ENCODE peak calls at places on chromosomes 1 and 21, in four cellular contexts. I is CD8-positive, alpha-beta T cell; J is adrenal gland; B is endodermal cell. Z is an unnamed sample. For H3K4me1, the result is how much of the 10 kb centered on the place peaks cover.

GRCh38 chr1:32636793-32637561 is 13.4 kb downstream of the ZBTB8OS start:
- DNase-seq in I (no peak), B (no peak), J (no peak), Z (no peak)

GRCh38 chr1:108719654-108720435 is 7.1 kb downstream of the FNDC7 start:
- DNase-seq in I (no peak), B (no peak), J (no peak), Z (no peak)

GRCh38 chr21:25350056-25350455 is 257.2 kb downstream of the MRPL39 start:
- DNase-seq in J (peak), I (no peak), B (peak), Z (no peak)

GRCh38 chr1:232704694-232705680 is 75.1 kb upstream of the SIPA1L2 start:
- DNase-seq in J (peak), B (no peak), I (no peak), Z (peak)

GRCh38 chr1:209199822-209200221 is 383.7 kb upstream of the CAMK1G start:
- DNase-seq in J (no peak), B (peak), I (no peak), Z (no peak)

GRCh38 chr21:34029724-34030528 is 43.5 kb upstream of the MRPS6 start:
- DNase-seq in B (peak), J (peak), I (peak), Z (peak)

GRCh38 chr1:242449211-242449610 is 75.3 kb downstream of the PLD5 start:
- DNase-seq in I (no peak), J (no peak), B (peak), Z (no peak)

GRCh38 chr1:29504266-29504665 is 267.9 kb downstream of the PTPRU start:
- DNase-seq in B (peak), J (no peak), I (no peak), Z (no peak)

GRCh38 chr1:168454211-168454815 is 89.5 kb downstream of the XCL2 start:
- DNase-seq in B (no peak), J (no peak), I (no peak), Z (no peak)

GRCh38 chr21:34528131-34528561 is 16.1 kb upstream of the KCNE1 start:
- DNase-seq in J (no peak), B (no peak), I (no peak), Z (no peak)

GRCh38 chr1:56576880-56577858 is 2.2 kb downstream of the PLPP3 start:
- DNase-seq in J (no peak), I (no peak), B (peak), Z (peak)

GRCh38 chr1:23904748-23905357 is 8.3 kb downstream of the CNR2 start:
- DNase-seq in B (no peak), I (no peak), J (no peak), Z (no peak)

GRCh38 chr1:27856561-27857343 is 15.6 kb upstream of the THEMIS2 start:
- DNase-seq in I (no peak), B (no peak), J (no peak), Z (no peak)

GRCh38 chr21:31103571-31104265 is 65.4 kb upstream of the KRTAP19-8 start:
- DNase-seq in J (no peak), B (no peak), I (no peak), Z (no peak)

GRCh38 chr1:221648201-221648600 is 93.7 kb downstream of the DUSP10 start:
- DNase-seq in J (no peak), I (no peak), B (no peak), Z (no peak)

GRCh38 chr1:177138347-177138746 is 26.2 kb downstream of the ASTN1 start:
- DNase-seq in B (no peak), I (no peak), J (no peak), Z (no peak)

GRCh38 chr1:119647734-119648619 is at the start of gene ZNF697:
- DNase-seq in B (peak), J (peak), I (peak), Z (peak)

GRCh38 chr1:158527190-158527815 is 26.9 kb downstream of the OR6Y1 start:
- DNase-seq in I (no peak), B (no peak), J (no peak), Z (no peak)

GRCh38 chr1:46528297-46528955 is 23.0 kb downstream of the KNCN start:
- DNase-seq in J (no peak), I (no peak), B (peak), Z (no peak)

GRCh38 chr1:116020668-116021272 is 44.5 kb downstream of the SLC22A15 start:
- DNase-seq in B (peak), I (peak), J (peak), Z (peak)

GRCh38 chr1:9591669-9592509 is 3.2 kb downstream of the TMEM201 start:
- DNase-seq in J (no peak), I (no peak), B (no peak), Z (no peak)

GRCh38 chr21:38301321-38302214 is 44.8 kb downstream of the KCNJ15 start:
- DNase-seq in J (no peak), B (no peak), I (no peak), Z (no peak)

GRCh38 chr1:31831397-31832378 is 15.9 kb upstream of the SPOCD1 start:
- DNase-seq in I (no peak), J (no peak), B (peak), Z (no peak)

GRCh38 chr1:207404849-207405525 is 49.1 kb upstream of the CR2 start:
- DNase-seq in I (no peak), B (no peak), J (no peak), Z (no peak)

GRCh38 chr1:199113265-199113869 is 474.5 kb downstream of the PTPRC start:
- DNase-seq in I (peak), J (peak), B (peak), Z (peak)

GRCh38 chr1:43207229-43207853 is 35.2 kb downstream of the CFAP57 start:
- DNase-seq in I (no peak), J (no peak), B (no peak), Z (no peak)

GRCh38 chr21:42555756-42556438 is 42.2 kb downstream of the SLC37A1 start:
- DNase-seq in J (peak), I (no peak), B (no peak), Z (no peak)
- TF ChIP-seq CTCF in J (no peak), I (no peak), B (no peak), Z (no peak)

GRCh38 chr1:204127597-204128242 is 24.1 kb downstream of the ETNK2 start:
- DNase-seq in I (no peak), J (peak), B (peak), Z (peak)
- H3K4me1 ChIP-seq in I (under half), J (under half), B (under half), Z (under half)

DNA sequence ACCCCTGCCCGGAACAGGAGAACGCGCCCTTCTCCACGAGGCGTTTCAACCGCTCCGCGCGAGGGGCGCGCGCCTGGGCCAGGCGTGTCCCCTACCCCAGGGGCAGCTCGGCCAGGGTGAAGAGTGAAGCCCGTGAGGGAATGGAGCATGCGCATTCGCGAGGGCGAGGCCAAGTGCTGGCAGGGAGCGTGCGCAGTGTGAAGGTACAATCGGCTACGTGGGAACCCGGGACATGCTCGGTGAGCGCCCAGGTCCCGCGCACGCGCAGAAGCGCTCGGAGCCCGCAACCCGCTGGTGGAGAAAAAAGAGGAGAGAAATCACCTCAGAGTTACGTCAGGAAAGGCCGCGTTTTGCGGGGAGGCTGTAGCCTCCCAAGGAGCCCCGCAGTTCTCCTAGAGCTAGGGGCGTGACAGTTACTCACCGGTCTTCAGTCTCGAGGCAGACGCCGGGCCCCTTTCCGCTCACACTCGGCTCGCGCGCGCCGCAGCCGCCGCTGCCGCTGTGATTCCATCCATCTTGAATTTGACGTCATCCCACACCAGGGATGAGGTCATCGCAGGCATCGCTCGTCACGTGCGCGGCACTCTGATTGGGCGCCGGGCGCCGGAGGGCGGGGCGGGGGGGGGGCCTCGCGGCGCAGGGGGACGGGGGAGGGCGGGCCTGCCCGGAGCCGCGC is at the start of gene ZBTB21:
- DNase-seq in I (peak), J (peak), B (peak), Z (peak)
- TF ChIP-seq CTCF in I (no peak), J (no peak), B (no peak), Z (no peak)

DNA sequence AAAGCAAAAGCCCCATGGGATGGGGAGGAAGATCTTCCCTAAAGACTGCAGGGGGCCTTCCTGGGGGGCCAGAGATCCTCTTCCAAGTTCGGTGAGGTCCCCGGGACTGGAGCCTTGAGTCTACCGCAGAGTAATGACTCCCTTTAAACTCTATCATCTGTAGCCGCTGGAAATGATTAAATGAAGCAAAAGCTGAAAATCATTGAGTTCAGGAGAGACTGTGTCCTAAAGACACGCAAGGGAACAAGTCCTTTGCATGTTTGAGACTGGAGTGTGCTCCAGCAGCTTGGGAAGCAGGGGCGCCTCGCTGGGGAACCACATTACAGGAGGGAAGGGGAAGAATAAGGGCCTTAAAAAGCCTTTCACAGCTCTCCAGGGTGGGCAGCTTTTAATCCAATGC is 70.2 kb downstream of the WDR4 start:
- DNase-seq in J (no peak), I (no peak), B (no peak), Z (no peak)
- H3K4me1 ChIP-seq in J (under half), I (under half), B (under half), Z (under half)

GRCh38 chr1:37032660-37033354 is 1.5 kb downstream of the GRIK3 start:
- DNase-seq in B (peak), I (no peak), J (no peak), Z (no peak)

GRCh38 chr1:37033355-37034291 is 692 bp downstream of the GRIK3 start:
- DNase-seq in J (no peak), I (no peak), B (peak), Z (no peak)

GRCh38 chr1:37031871-37032270 is 2.4 kb downstream of the GRIK3 start:
- DNase-seq in I (no peak), J (no peak), B (no peak), Z (no peak)

GRCh38 chr1:37031419-37031818 is 2.9 kb downstream of the GRIK3 start:
- DNase-seq in J (no peak), I (no peak), B (no peak), Z (no peak)

GRCh38 chr1:37028981-37029617 is 5.2 kb downstream of the GRIK3 start:
- DNase-seq in B (peak), I (no peak), J (no peak), Z (no peak)
- TF ChIP-seq CTCF in B (peak), I (no peak), J (no peak), Z (no peak)

DNA sequence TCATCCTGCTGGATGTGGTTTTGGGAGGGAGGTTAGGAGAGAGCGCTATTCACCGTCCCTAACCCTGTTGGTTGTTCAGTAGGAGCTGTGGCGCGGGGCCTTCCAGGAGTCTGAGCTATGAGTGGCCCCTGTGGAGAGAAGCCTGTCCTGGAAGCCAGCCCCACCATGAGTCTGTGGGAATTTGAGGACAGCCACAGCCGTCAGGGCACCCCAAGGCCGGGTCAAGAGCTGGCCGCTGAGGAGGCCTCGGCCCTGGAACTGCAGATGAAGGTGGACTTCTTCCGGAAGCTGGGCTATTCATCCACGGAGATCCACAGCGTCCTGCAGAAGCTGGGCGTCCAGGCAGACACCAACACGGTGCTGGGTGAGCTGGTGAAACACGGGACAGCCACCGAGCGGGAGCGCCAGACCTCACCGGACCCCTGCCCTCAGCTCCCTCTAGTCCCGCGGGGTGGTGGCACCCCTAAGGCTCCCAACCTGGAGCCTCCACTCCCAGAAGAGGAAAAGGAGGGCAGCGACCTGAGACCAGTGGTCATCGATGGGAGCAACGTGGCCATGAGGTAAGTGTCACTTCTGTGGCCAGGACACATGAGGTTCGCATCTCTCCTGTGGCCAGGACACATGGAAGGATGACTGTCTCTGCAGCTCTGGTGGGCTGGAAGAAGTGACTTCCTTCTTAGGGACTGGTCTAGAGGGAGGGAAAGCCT is 1.2 kb downstream of the ZC3H12A start:
- DNase-seq in B (no peak), J (peak), I (no peak), Z (no peak)
- H3K4me1 ChIP-seq in B (under half), J (half or more), I (half or more), Z (under half)

GRCh38 chr1:39129514-39129913 is 75.0 kb upstream of the MACF1 start:
- DNase-seq in I (no peak), J (no peak), B (peak), Z (no peak)
- TF ChIP-seq CTCF in I (no peak), J (peak), B (peak), Z (no peak)

DNA sequence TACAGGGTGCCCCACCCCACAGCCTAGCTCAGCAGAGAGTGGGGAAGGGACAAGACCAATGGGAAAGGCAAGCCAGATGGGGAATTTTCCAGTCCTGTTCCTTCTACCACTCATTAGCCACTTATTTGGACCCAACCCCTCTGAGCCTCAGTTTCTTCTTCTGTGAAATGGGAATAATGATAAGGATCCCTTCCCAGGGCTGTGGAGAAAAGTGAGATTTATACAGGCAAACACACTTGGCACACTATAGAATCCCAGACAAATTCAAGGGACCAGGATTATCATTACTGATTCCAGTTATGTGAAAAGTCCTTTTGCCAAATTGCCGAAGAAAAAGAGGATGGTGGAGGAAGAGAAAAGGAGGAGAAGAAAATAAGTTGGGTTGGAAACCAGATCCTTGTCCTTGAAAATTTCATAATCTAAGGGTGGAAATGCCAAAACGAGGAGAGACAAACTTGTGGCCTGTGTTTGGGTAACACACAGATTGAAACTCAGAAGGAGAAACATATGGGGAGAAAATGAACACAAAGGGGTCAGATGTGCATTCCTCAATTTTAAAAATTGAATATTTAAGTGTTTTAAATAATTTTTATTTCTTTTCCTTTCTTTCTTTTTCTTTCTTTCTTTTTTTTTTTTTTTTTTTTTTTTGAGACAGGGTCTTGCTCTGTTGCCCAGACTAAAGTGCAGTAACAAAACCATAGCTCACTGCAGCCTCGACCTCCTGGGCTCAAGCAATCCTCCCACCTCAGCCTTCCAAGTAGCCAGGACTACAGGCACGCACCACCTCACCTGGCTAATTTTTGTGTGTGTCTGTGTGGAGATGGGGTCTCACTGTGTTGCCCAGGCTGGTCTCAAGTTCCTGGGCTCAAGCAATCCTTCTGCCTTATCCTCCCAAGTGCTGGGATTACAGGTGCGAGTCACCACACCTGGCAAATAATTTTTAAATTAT is 9.6 kb downstream of the CAPN2 start:
- DNase-seq in I (no peak), J (no peak), B (no peak), Z (no peak)
- H3K4me1 ChIP-seq in I (under half), J (half or more), B (under half), Z (under half)

GRCh38 chr1:11805454-11806306 is at the start of the genes CLCN6 and MTHFR:
- DNase-seq in I (peak), B (peak), J (peak), Z (peak)
- TF ChIP-seq CTCF in I (no peak), B (no peak), J (no peak), Z (no peak)

DNA sequence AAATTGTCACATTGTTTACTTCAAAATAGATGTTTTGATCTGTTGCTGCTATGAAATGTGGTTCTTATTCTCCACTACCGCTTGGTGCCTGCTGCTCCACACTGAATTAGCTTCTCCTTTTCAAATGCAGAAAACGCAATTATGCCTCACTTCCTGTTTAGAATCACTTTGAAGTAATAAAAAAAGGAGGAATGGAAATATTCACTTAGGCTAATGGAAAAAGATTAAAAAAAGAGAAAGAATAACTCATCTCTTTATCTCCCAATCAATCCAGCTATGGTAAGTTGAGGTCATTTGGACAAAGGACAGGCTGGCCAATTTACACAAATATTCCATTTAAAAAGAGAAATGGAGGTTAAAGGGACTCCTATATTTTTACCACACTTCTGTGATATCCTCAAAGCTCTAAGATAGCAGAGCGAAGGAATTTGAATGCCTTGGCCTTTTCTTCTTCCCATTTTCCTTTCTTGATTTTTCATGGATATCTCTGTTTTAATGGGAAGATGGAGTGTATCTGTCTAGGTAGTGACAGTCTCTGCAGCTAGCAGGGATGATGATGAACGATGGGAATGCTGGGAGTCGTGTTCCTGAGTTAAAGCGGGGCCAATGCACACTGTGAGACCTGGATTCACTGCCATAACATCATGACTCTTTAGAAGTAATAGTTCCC is 35.7 kb downstream of the RGS5 start:
- DNase-seq in I (no peak), J (no peak), B (no peak), Z (no peak)
- H3K4me1 ChIP-seq in I (under half), J (under half), B (under half), Z (under half)

Z was measured in colonic mucosa.